ENCODE peak calls at places on chromosomes 2 and 18, in seven cellular contexts. K, Z, F, V, P, U and D are unnamed samples.

GRCh38 chr2:197345846-197346370 is 35.3 kb upstream of the ANKRD44 start:
- DNase-seq in U (no peak), P (no peak), Z (no peak), F (no peak), V (no peak), K (no peak), D (no peak)

GRCh38 chr2:146119586-146119985 is 1599.7 kb upstream of the ZEB2 start:
- DNase-seq in Z (no peak), P (no peak), V (no peak), K (no peak), U (no peak), F (no peak), D (no peak)

GRCh38 chr2:219408101-219409030 is 9.8 kb upstream of the DES start:
- DNase-seq in F (no peak), U (no peak), Z (no peak), V (no peak), P (no peak), K (no peak), D (no peak)

GRCh38 chr2:217945530-217945929 is 57.3 kb downstream of the TNS1 start:
- DNase-seq in P (no peak), V (no peak), Z (no peak), K (no peak), U (no peak), F (no peak), D (no peak)

GRCh38 chr2:182522930-182523541 is 96.2 kb upstream of the PDE1A start:
- DNase-seq in P (no peak), K (no peak), Z (no peak), V (no peak), U (no peak), F (no peak), D (no peak)

GRCh38 chr2:197378494-197378972 is 56.3 kb downstream of the SF3B1 start:
- DNase-seq in F (peak), K (peak), Z (peak), U (no peak), V (peak), P (peak), D (peak)

GRCh38 chr2:104844813-104845551 is 8.9 kb upstream of the POU3F3 start:
- DNase-seq in Z (no peak), U (no peak), P (no peak), K (no peak), V (no peak), F (peak), D (peak)

GRCh38 chr2:199410130-199410529 is 47.6 kb downstream of the SATB2 start:
- DNase-seq in K (no peak), P (no peak), U (no peak), V (no peak), F (no peak), Z (peak), D (no peak)

GRCh38 chr18:9348766-9349165 is 14.2 kb downstream of the TWSG1 start:
- DNase-seq in F (no peak), P (no peak), Z (no peak), U (no peak), V (no peak), K (no peak), D (no peak)

GRCh38 chr2:175837046-175837445 is 165.0 kb downstream of the LNPK start:
- DNase-seq in V (no peak), K (no peak), F (no peak), Z (peak), P (no peak), U (no peak), D (peak)

GRCh38 chr2:166539340-166540162 is 45.5 kb upstream of the SCN7A start:
- DNase-seq in U (no peak), V (peak), F (peak), Z (peak), K (peak), P (peak), D (peak)

GRCh38 chr2:178764097-178764496 is 43.1 kb downstream of the TTN start:
- DNase-seq in K (no peak), V (no peak), P (no peak), F (no peak), Z (no peak), U (no peak), D (no peak)

GRCh38 chr18:47772374-47773248 is 157.8 kb downstream of the SMAD2 start:
- DNase-seq in F (peak), V (no peak), Z (peak), U (no peak), P (peak), K (peak), D (peak)

GRCh38 chr2:10740226-10740625 is 18.8 kb downstream of the ATP6V1C2 start:
- DNase-seq in Z (no peak), U (no peak), P (no peak), V (no peak), F (no peak), K (no peak), D (no peak)

GRCh38 chr2:239086325-239087020 is 238.6 kb downstream of the TWIST2 start:
- DNase-seq in V (no peak), U (no peak), Z (no peak), P (no peak), F (no peak), K (no peak), D (no peak)

GRCh38 chr2:235106874-235107639 is 155.2 kb downstream of the SH3BP4 start:
- DNase-seq in U (no peak), F (peak), K (peak), Z (peak), V (peak), P (peak), D (peak)

GRCh38 chr2:60285476-60286316 is 267.8 kb downstream of the BCL11A start:
- DNase-seq in Z (peak), U (no peak), K (no peak), F (no peak), V (no peak), P (no peak), D (peak)

GRCh38 chr2:64489081-64489761 is 34.9 kb upstream of the AFTPH start:
- DNase-seq in U (no peak), P (no peak), F (no peak), V (no peak), K (no peak), Z (no peak), D (no peak)

GRCh38 chr2:17190527-17190926 is 327.7 kb downstream of the RAD51AP2 start:
- DNase-seq in K (no peak), F (no peak), P (no peak), U (no peak), V (no peak), Z (peak), D (no peak)

GRCh38 chr18:28834889-28835288 is 658.0 kb upstream of the CDH2 start:
- DNase-seq in K (peak), V (no peak), P (no peak), Z (peak), U (no peak), F (no peak), D (no peak)

GRCh38 chr2:180524458-180524857 is 455.9 kb upstream of the UBE2E3 start:
- DNase-seq in V (no peak), Z (no peak), F (no peak), P (no peak), U (no peak), K (no peak), D (no peak)

GRCh38 chr2:142874293-142874814 is 3.1 kb upstream of the KYNU start:
- DNase-seq in U (peak), K (peak), P (no peak), F (no peak), V (no peak), Z (peak), D (no peak)

GRCh38 chr2:237869357-237870102 is 10.1 kb downstream of the RAMP1 start:
- DNase-seq in V (no peak), F (no peak), K (no peak), Z (no peak), U (no peak), P (no peak), D (no peak)

GRCh38 chr18:7272268-7273049 is 41.6 kb downstream of the LRRC30 start:
- DNase-seq in V (no peak), F (peak), K (peak), Z (peak), U (no peak), P (peak), D (peak)

GRCh38 chr18:49368161-49368875 is 92.1 kb downstream of the DYM start:
- DNase-seq in V (no peak), U (no peak), K (peak), Z (no peak), F (no peak), P (no peak), D (no peak)